ENCODE peak calls at places on chromosomes 16 and 17, in four cellular contexts. One of them, this sample, is unnamed.

GRCh38 chr16:9374076-9374475 is 282.6 kb downstream of the HAPSTR1 start:
- DNase-seq in HEK293T: no peak
- DNase-seq in K562: no peak
- DNase-seq in HepG2: no peak
- DNase-seq in this sample: no peak

GRCh38 chr16:49928176-49928892 is 72.4 kb upstream of the ZNF423 start:
- DNase-seq in HEK293T: no peak
- DNase-seq in HepG2: no peak
- DNase-seq in K562: no peak
- DNase-seq in this sample: no peak

GRCh38 chr16:83403751-83404150 is 404.0 kb upstream of the HSBP1 start:
- DNase-seq in K562: no peak
- DNase-seq in HEK293T: no peak
- DNase-seq in HepG2: no peak
- DNase-seq in this sample: no peak

GRCh38 chr17:1153795-1154546 is 25.8 kb downstream of the ABR start:
- DNase-seq in K562: no peak
- DNase-seq in HEK293T: peak; percentile 61
- DNase-seq in HepG2: peak; percentile 16
- DNase-seq in this sample: no peak

GRCh38 chr16:66406534-66407368 is 20.3 kb upstream of the BEAN1 start:
- DNase-seq in K562: peak; percentile 84
- DNase-seq in HEK293T: peak; percentile 89
- DNase-seq in HepG2: peak; percentile 73
- DNase-seq in this sample: no peak

GRCh38 chr16:86510465-86511261 is at the start of gene FOXF1:
- DNase-seq in HepG2: no peak
- DNase-seq in HEK293T: no peak
- DNase-seq in K562: no peak
- DNase-seq in this sample: no peak

GRCh38 chr16:11093578-11094074 is 149.3 kb downstream of the CLEC16A start:
- DNase-seq in K562: no peak
- DNase-seq in HepG2: no peak
- DNase-seq in HEK293T: no peak
- DNase-seq in this sample: no peak

GRCh38 chr16:9723136-9723535 is 459.1 kb downstream of the GRIN2A start:
- DNase-seq in HepG2: no peak
- DNase-seq in K562: no peak
- DNase-seq in HEK293T: no peak
- DNase-seq in this sample: no peak

GRCh38 chr17:31572341-31572740 is 180.9 kb downstream of the RAB11FIP4 start:
- DNase-seq in HepG2: no peak
- DNase-seq in K562: no peak
- DNase-seq in HEK293T: no peak
- DNase-seq in this sample: no peak

GRCh38 chr16:14427371-14427948 is 202.6 kb downstream of the PARN start:
- DNase-seq in HepG2: no peak
- DNase-seq in K562: no peak
- DNase-seq in HEK293T: no peak
- DNase-seq in this sample: no peak

GRCh38 chr16:49274936-49275730 is 6.5 kb downstream of the CBLN1 start:
- DNase-seq in HepG2: no peak
- DNase-seq in HEK293T: no peak
- DNase-seq in K562: no peak
- DNase-seq in this sample: no peak

GRCh38 chr17:32302037-32302436 is 36.4 kb downstream of the RHBDL3 start:
- DNase-seq in K562: no peak
- DNase-seq in HepG2: peak; percentile 69
- DNase-seq in HEK293T: no peak
- DNase-seq in this sample: no peak

GRCh38 chr17:42989146-42989545 is 8.8 kb downstream of the RUNDC1 start:
- DNase-seq in K562: no peak
- DNase-seq in HEK293T: no peak
- DNase-seq in HepG2: no peak
- DNase-seq in this sample: no peak

GRCh38 chr16:11805556-11805955 is 8.5 kb upstream of the ZC3H7A start:
- DNase-seq in HEK293T: no peak
- DNase-seq in HepG2: no peak
- DNase-seq in K562: no peak
- DNase-seq in this sample: no peak

GRCh38 chr17:60554377-60554788 is 28.3 kb upstream of the APPBP2 start:
- DNase-seq in HepG2: no peak
- DNase-seq in HEK293T: no peak
- DNase-seq in K562: no peak
- DNase-seq in this sample: no peak

GRCh38 chr17:67246648-67247415 is 1.8 kb upstream of the HELZ start:
- DNase-seq in HEK293T: peak; percentile 30
- DNase-seq in HepG2: peak; percentile 97
- DNase-seq in K562: peak; percentile 43
- DNase-seq in this sample: peak; percentile 89

GRCh38 chr17:801660-802059 is 19.5 kb downstream of the MRM3 start:
- DNase-seq in HEK293T: no peak
- DNase-seq in HepG2: peak; percentile 75
- DNase-seq in K562: no peak
- DNase-seq in this sample: no peak

GRCh38 chr17:49434821-49435581 is 20.3 kb upstream of the PHB1 start:
- DNase-seq in HepG2: peak; percentile 74
- DNase-seq in K562: peak; percentile 96
- DNase-seq in HEK293T: peak; percentile 84
- DNase-seq in this sample: no peak

GRCh38 chr17:19304209-19304608 is 58.3 kb downstream of the B9D1 start:
- DNase-seq in K562: peak; percentile 25
- DNase-seq in HEK293T: no peak
- DNase-seq in HepG2: peak; percentile 37
- DNase-seq in this sample: no peak

GRCh38 chr17:66383353-66383752 is 80.9 kb downstream of the PRKCA start:
- DNase-seq in K562: no peak
- DNase-seq in HEK293T: no peak
- DNase-seq in HepG2: no peak
- DNase-seq in this sample: no peak

GRCh38 chr17:82246365-82247174 is 17.7 kb downstream of the SLC16A3 start:
- DNase-seq in HepG2: no peak
- DNase-seq in K562: peak; percentile 35
- DNase-seq in HEK293T: no peak
- DNase-seq in this sample: no peak

GRCh38 chr16:72827907-72828306 is 220.0 kb downstream of the ZFHX3 start:
- DNase-seq in K562: no peak
- DNase-seq in HepG2: no peak
- DNase-seq in HEK293T: no peak
- DNase-seq in this sample: no peak

GRCh38 chr16:53545433-53545832 is 42.4 kb upstream of the AKTIP start:
- DNase-seq in K562: no peak
- DNase-seq in HEK293T: no peak
- DNase-seq in HepG2: peak; percentile 18
- DNase-seq in this sample: no peak

GRCh38 chr16:27264151-27264550 is 4.4 kb downstream of the NSMCE1 start:
- DNase-seq in K562: no peak
- DNase-seq in HepG2: peak; percentile 85
- DNase-seq in HEK293T: no peak
- DNase-seq in this sample: no peak

GRCh38 chr16:69107311-69107962 is 2.0 kb downstream of the HAS3 start:
- DNase-seq in K562: no peak
- DNase-seq in HEK293T: no peak
- DNase-seq in HepG2: no peak
- DNase-seq in this sample: no peak

GRCh38 chr17:64437944-64438525 is 10.9 kb upstream of the MILR1 start:
- DNase-seq in HEK293T: no peak
- DNase-seq in K562: no peak
- DNase-seq in HepG2: no peak
- DNase-seq in this sample: no peak

GRCh38 chr16:58409316-58409973 is 17.2 kb downstream of the GINS3 start:
- DNase-seq in HEK293T: no peak
- DNase-seq in HepG2: no peak
- DNase-seq in K562: no peak
- DNase-seq in this sample: no peak

GRCh38 chr17:19338031-19338990 is 24.2 kb downstream of the B9D1 start:
- DNase-seq in K562: peak; percentile 56
- DNase-seq in HepG2: peak; percentile 97
- DNase-seq in HEK293T: peak; percentile 65
- DNase-seq in this sample: no peak

GRCh38 chr17:80103686-80104085 is 2.3 kb downstream of the GAA start:
- DNase-seq in HepG2: no peak
- DNase-seq in HEK293T: no peak
- DNase-seq in K562: no peak
- DNase-seq in this sample: no peak

GRCh38 chr17:80100035-80100323 is 1.4 kb upstream of the GAA start:
- DNase-seq in HEK293T: no peak
- DNase-seq in HepG2: no peak
- DNase-seq in K562: no peak
- DNase-seq in this sample: no peak

GRCh38 chr17:80103061-80103481 is 1.7 kb downstream of the GAA start:
- DNase-seq in HEK293T: no peak
- DNase-seq in K562: no peak
- DNase-seq in HepG2: no peak
- DNase-seq in this sample: no peak

GRCh38 chr17:80101160-80101945 is at the start of gene GAA:
- DNase-seq in HepG2: peak; percentile 62
- DNase-seq in K562: peak; percentile 99
- DNase-seq in HEK293T: peak; percentile 99
- DNase-seq in this sample: peak; percentile 28

DNA sequence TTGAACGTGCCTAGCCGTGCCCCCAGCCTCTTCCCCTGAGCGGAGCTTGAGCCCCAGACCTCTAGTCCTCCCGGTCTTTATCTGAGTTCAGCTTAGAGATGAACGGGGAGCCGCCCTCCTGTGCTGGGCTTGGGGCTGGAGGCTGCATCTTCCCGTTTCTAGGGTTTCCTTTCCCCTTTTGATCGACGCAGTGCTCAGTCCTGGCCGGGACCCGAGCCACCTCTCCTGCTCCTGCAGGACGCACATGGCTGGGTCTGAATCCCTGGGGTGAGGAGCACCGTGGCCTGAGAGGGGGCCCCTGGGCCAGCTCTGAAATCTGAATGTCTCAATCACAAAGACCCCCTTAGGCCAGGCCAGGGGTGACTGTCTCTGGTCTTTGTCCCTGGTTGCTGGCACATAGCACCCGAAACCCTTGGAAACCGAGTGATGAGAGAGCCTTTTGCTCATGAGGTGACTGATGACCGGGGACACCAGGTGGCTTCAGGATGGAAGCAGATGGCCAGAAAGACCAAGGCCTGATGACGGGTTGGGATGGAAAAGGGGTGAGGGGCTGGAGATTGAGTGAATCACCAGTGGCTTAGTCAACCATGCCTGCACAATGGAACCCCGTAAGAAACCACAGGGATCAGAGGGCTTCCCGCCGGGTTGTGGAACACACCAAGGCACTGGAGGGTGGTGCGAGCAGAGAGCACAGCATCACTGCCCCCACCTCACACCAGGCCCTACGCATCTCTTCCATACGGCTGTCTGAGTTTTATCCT is 745 bp downstream of the GAA start:
- DNase-seq in HEK293T: peak; percentile 28
- DNase-seq in K562: peak; percentile 56
- DNase-seq in HepG2: peak; percentile 30
- DNase-seq in this sample: no peak
- TF ChIP-seq TARDBP in HEK293T: no peak
- TF ChIP-seq TARDBP in K562: no peak
- TF ChIP-seq TARDBP in HepG2: peak; percentile 8
- TF ChIP-seq TARDBP in this sample: no peak

DNA sequence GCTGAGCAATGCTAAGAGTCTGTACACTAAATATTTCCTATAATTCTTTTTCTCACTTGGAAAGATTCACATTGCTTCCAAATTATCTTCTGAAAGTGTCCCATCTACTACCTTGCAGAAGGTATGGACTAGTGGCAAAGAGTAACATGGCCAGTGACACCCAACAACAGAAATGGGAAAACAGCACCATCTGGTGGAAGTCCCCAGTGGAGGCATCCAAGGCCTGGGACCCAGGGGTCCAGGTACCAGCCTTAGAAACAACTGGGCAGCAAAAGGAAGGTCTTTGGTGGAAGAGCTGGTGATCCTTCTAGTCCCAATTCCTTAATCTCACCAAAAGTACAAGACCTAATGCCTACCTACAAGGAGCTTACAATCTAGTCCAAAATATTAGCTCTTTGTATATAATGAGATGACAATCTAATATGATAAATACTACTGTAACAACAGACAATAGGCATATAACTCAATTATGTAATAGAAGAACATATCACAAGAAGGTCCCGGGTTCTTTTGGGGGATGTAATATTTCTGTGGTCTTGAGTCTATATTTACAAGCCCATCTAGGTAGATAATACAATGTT is 55.3 kb downstream of the SKAP1 start:
- DNase-seq in K562: peak; percentile 41
- DNase-seq in HepG2: peak; percentile 49
- DNase-seq in HEK293T: peak; percentile 73
- DNase-seq in this sample: no peak
- TF ChIP-seq TARDBP in K562: no peak
- TF ChIP-seq TARDBP in HepG2: no peak
- TF ChIP-seq TARDBP in HEK293T: no peak
- TF ChIP-seq TARDBP in this sample: no peak

GRCh38 chr17:75814900-75815373 is 29.3 kb downstream of the UNC13D start:
- DNase-seq in HepG2: no peak
- DNase-seq in K562: no peak
- DNase-seq in HEK293T: no peak
- DNase-seq in this sample: no peak
- TF ChIP-seq TARDBP in HepG2: no peak
- TF ChIP-seq TARDBP in K562: no peak
- TF ChIP-seq TARDBP in HEK293T: no peak
- TF ChIP-seq TARDBP in this sample: no peak

DNA sequence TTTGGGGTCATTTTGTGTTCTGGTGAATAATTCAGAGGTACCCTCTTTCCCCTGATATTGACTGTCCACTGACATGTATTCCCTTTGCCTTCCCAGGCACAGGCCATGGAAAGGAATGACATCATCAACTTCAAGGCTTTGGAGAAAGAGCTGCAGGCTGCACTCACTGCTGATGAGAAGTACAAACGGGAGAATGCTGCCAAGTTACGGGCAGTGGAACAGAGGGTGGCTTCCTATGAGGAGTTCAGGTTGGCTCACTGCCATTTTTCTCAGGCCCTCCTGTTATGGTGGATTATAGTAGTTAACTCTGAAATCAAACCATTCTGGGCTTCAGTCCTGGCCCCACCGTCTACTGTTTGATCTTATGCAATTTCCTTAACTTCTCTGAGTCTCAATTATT is 1.6 kb upstream of the EFTUD2 start:
- DNase-seq in K562: no peak
- DNase-seq in HEK293T: no peak
- DNase-seq in HepG2: no peak
- DNase-seq in this sample: no peak
- TF ChIP-seq TARDBP in K562: no peak
- TF ChIP-seq TARDBP in HEK293T: no peak
- TF ChIP-seq TARDBP in HepG2: no peak
- TF ChIP-seq TARDBP in this sample: no peak